ENCODE peak calls at places on chromosomes 12 and 14, in eight cellular contexts. One of them, this sample, is unnamed.
A peak's percentile ranks its signal among the peaks of the same experiment; 100 is the strongest.

GRCh38 chr12:54364413-54364812 is at the start of gene GPR84:
- DNase-seq in WERI-Rb-1: no peak
- DNase-seq in Karpas-422: no peak
- DNase-seq in endothelial cell: no peak
- DNase-seq in posterior vena cava: no peak
- DNase-seq in neural crest cell: no peak
- DNase-seq in neuronal stem cell: no peak
- DNase-seq in NCI-H1092: no peak
- DNase-seq in this sample: no peak

GRCh38 chr12:124396544-124397398 is 101.9 kb downstream of the RFLNA start:
- DNase-seq in WERI-Rb-1: no peak
- DNase-seq in Karpas-422: no peak
- DNase-seq in endothelial cell: no peak
- DNase-seq in posterior vena cava: no peak
- DNase-seq in neural crest cell: no peak
- DNase-seq in neuronal stem cell: no peak
- DNase-seq in NCI-H1092: no peak
- DNase-seq in this sample: no peak

GRCh38 chr12:110249105-110249504 is 31.9 kb upstream of the ATP2A2 start:
- DNase-seq in WERI-Rb-1: peak; percentile 36
- DNase-seq in Karpas-422: no peak
- DNase-seq in endothelial cell: no peak
- DNase-seq in posterior vena cava: no peak
- DNase-seq in neural crest cell: no peak
- DNase-seq in neuronal stem cell: no peak
- DNase-seq in NCI-H1092: no peak
- DNase-seq in this sample: no peak

GRCh38 chr14:89364316-89364715 is 52.7 kb downstream of the FOXN3 start:
- DNase-seq in WERI-Rb-1: no peak
- DNase-seq in Karpas-422: no peak
- DNase-seq in endothelial cell: no peak
- DNase-seq in posterior vena cava: no peak
- DNase-seq in neural crest cell: no peak
- DNase-seq in neuronal stem cell: no peak
- DNase-seq in NCI-H1092: no peak
- DNase-seq in this sample: no peak

GRCh38 chr12:21065845-21066244 is 65.1 kb upstream of the SLCO1B1 start:
- DNase-seq in WERI-Rb-1: peak; percentile 5
- DNase-seq in Karpas-422: peak; percentile 48
- DNase-seq in endothelial cell: peak; percentile 8
- DNase-seq in posterior vena cava: no peak
- DNase-seq in neural crest cell: no peak
- DNase-seq in neuronal stem cell: no peak
- DNase-seq in NCI-H1092: no peak
- DNase-seq in this sample: no peak

GRCh38 chr14:52110441-52111086 is 41.7 kb upstream of the NID2 start:
- DNase-seq in WERI-Rb-1: no peak
- DNase-seq in Karpas-422: no peak
- DNase-seq in endothelial cell: no peak
- DNase-seq in posterior vena cava: no peak
- DNase-seq in neural crest cell: no peak
- DNase-seq in neuronal stem cell: no peak
- DNase-seq in NCI-H1092: no peak
- DNase-seq in this sample: no peak

GRCh38 chr12:2137707-2138106 is 84.9 kb downstream of the CACNA1C start:
- DNase-seq in WERI-Rb-1: no peak
- DNase-seq in Karpas-422: no peak
- DNase-seq in endothelial cell: no peak
- DNase-seq in posterior vena cava: no peak
- DNase-seq in neural crest cell: no peak
- DNase-seq in neuronal stem cell: no peak
- DNase-seq in NCI-H1092: no peak
- DNase-seq in this sample: no peak

GRCh38 chr12:57621497-57622292 is 10.5 kb downstream of the ARHGEF25 start:
- DNase-seq in WERI-Rb-1: peak; percentile 71
- DNase-seq in Karpas-422: peak; percentile 65
- DNase-seq in endothelial cell: peak; percentile 83
- DNase-seq in posterior vena cava: no peak
- DNase-seq in neural crest cell: peak; percentile 81
- DNase-seq in neuronal stem cell: no peak
- DNase-seq in NCI-H1092: peak; percentile 30
- DNase-seq in this sample: peak; percentile 92

GRCh38 chr14:91078095-91078737 is 17.8 kb upstream of the RPS6KA5 start:
- DNase-seq in WERI-Rb-1: no peak
- DNase-seq in Karpas-422: no peak
- DNase-seq in endothelial cell: no peak
- DNase-seq in posterior vena cava: no peak
- DNase-seq in neural crest cell: no peak
- DNase-seq in neuronal stem cell: no peak
- DNase-seq in NCI-H1092: no peak
- DNase-seq in this sample: no peak

GRCh38 chr14:76718306-76719075 is 42.8 kb upstream of the VASH1 start:
- DNase-seq in WERI-Rb-1: no peak
- DNase-seq in Karpas-422: no peak
- DNase-seq in endothelial cell: no peak
- DNase-seq in posterior vena cava: no peak
- DNase-seq in neural crest cell: no peak
- DNase-seq in neuronal stem cell: no peak
- DNase-seq in NCI-H1092: no peak
- DNase-seq in this sample: no peak

GRCh38 chr14:105665247-105665950 is 139.0 kb downstream of the TMEM121 start:
- DNase-seq in WERI-Rb-1: no peak
- DNase-seq in Karpas-422: no peak
- DNase-seq in endothelial cell: no peak
- DNase-seq in posterior vena cava: no peak
- DNase-seq in neural crest cell: no peak
- DNase-seq in neuronal stem cell: no peak
- DNase-seq in NCI-H1092: no peak
- DNase-seq in this sample: no peak

GRCh38 chr12:90211017-90211416 is 502.4 kb upstream of the ATP2B1 start:
- DNase-seq in WERI-Rb-1: no peak
- DNase-seq in Karpas-422: no peak
- DNase-seq in endothelial cell: no peak
- DNase-seq in posterior vena cava: no peak
- DNase-seq in neural crest cell: no peak
- DNase-seq in neuronal stem cell: no peak
- DNase-seq in NCI-H1092: no peak
- DNase-seq in this sample: no peak

GRCh38 chr12:57545809-57546437 is 1.1 kb downstream of the DCTN2 start:
- DNase-seq in WERI-Rb-1: no peak
- DNase-seq in Karpas-422: peak; percentile 42
- DNase-seq in endothelial cell: no peak
- DNase-seq in posterior vena cava: peak; percentile 64
- DNase-seq in neural crest cell: no peak
- DNase-seq in neuronal stem cell: no peak
- DNase-seq in NCI-H1092: no peak
- DNase-seq in this sample: no peak

GRCh38 chr12:89470741-89471504 is 53.7 kb downstream of the GALNT4 start:
- DNase-seq in WERI-Rb-1: no peak
- DNase-seq in Karpas-422: peak; percentile 87
- DNase-seq in endothelial cell: no peak
- DNase-seq in posterior vena cava: no peak
- DNase-seq in neural crest cell: no peak
- DNase-seq in neuronal stem cell: no peak
- DNase-seq in NCI-H1092: peak; percentile 3
- DNase-seq in this sample: peak; percentile 52

GRCh38 chr12:53530920-53531319 is 23.6 kb upstream of the NPFF start:
- DNase-seq in WERI-Rb-1: no peak
- DNase-seq in Karpas-422: no peak
- DNase-seq in endothelial cell: no peak
- DNase-seq in posterior vena cava: no peak
- DNase-seq in neural crest cell: no peak
- DNase-seq in neuronal stem cell: no peak
- DNase-seq in NCI-H1092: no peak
- DNase-seq in this sample: no peak

GRCh38 chr14:72978856-72979255 is 48.0 kb downstream of the ZFYVE1 start:
- DNase-seq in WERI-Rb-1: no peak
- DNase-seq in Karpas-422: no peak
- DNase-seq in endothelial cell: no peak
- DNase-seq in posterior vena cava: no peak
- DNase-seq in neural crest cell: no peak
- DNase-seq in neuronal stem cell: no peak
- DNase-seq in NCI-H1092: no peak
- DNase-seq in this sample: no peak

GRCh38 chr12:49953146-49953545 is 2.6 kb downstream of the AQP2 start:
- DNase-seq in WERI-Rb-1: no peak
- DNase-seq in Karpas-422: peak; percentile 58
- DNase-seq in endothelial cell: no peak
- DNase-seq in posterior vena cava: peak; percentile 46
- DNase-seq in neural crest cell: no peak
- DNase-seq in neuronal stem cell: no peak
- DNase-seq in NCI-H1092: no peak
- DNase-seq in this sample: no peak

GRCh38 chr14:75823334-75823733 is 158.5 kb downstream of the TGFB3 start:
- DNase-seq in WERI-Rb-1: no peak
- DNase-seq in Karpas-422: no peak
- DNase-seq in endothelial cell: no peak
- DNase-seq in posterior vena cava: no peak
- DNase-seq in neural crest cell: no peak
- DNase-seq in neuronal stem cell: no peak
- DNase-seq in NCI-H1092: no peak
- DNase-seq in this sample: no peak

GRCh38 chr12:48454675-48455074 is 17.7 kb upstream of the ANP32D start:
- DNase-seq in WERI-Rb-1: no peak
- DNase-seq in Karpas-422: peak; percentile 61
- DNase-seq in endothelial cell: no peak
- DNase-seq in posterior vena cava: no peak
- DNase-seq in neural crest cell: no peak
- DNase-seq in neuronal stem cell: no peak
- DNase-seq in NCI-H1092: no peak
- DNase-seq in this sample: peak; percentile 40

GRCh38 chr12:155646-156045 is 58.3 kb downstream of the SLC6A12 start:
- DNase-seq in WERI-Rb-1: no peak
- DNase-seq in Karpas-422: no peak
- DNase-seq in endothelial cell: no peak
- DNase-seq in posterior vena cava: no peak
- DNase-seq in neural crest cell: no peak
- DNase-seq in neuronal stem cell: no peak
- DNase-seq in NCI-H1092: no peak
- DNase-seq in this sample: no peak

GRCh38 chr12:54214553-54215374 is 26.0 kb upstream of the SMUG1 start:
- DNase-seq in WERI-Rb-1: peak; percentile 96
- DNase-seq in Karpas-422: peak; percentile 96
- DNase-seq in endothelial cell: peak; percentile 98
- DNase-seq in posterior vena cava: peak; percentile 96
- DNase-seq in neural crest cell: peak; percentile 97
- DNase-seq in neuronal stem cell: peak; percentile 90
- DNase-seq in NCI-H1092: peak; percentile 95
- DNase-seq in this sample: peak; percentile 94

GRCh38 chr14:68089146-68089715 is 269.7 kb downstream of the RAD51B start:
- DNase-seq in WERI-Rb-1: no peak
- DNase-seq in Karpas-422: no peak
- DNase-seq in endothelial cell: no peak
- DNase-seq in posterior vena cava: no peak
- DNase-seq in neural crest cell: no peak
- DNase-seq in neuronal stem cell: no peak
- DNase-seq in NCI-H1092: peak; percentile 99
- DNase-seq in this sample: no peak

GRCh38 chr12:132030367-132031038 is 80.8 kb downstream of the EP400 start:
- DNase-seq in WERI-Rb-1: no peak
- DNase-seq in Karpas-422: no peak
- DNase-seq in endothelial cell: no peak
- DNase-seq in posterior vena cava: no peak
- DNase-seq in neural crest cell: no peak
- DNase-seq in neuronal stem cell: no peak
- DNase-seq in NCI-H1092: no peak
- DNase-seq in this sample: no peak

GRCh38 chr12:54173066-54173726 is 15.6 kb downstream of the SMUG1 start:
- DNase-seq in WERI-Rb-1: peak; percentile 73
- DNase-seq in Karpas-422: no peak
- DNase-seq in endothelial cell: peak; percentile 34
- DNase-seq in posterior vena cava: no peak
- DNase-seq in neural crest cell: peak; percentile 22
- DNase-seq in neuronal stem cell: no peak
- DNase-seq in NCI-H1092: peak; percentile 88
- DNase-seq in this sample: peak; percentile 82

GRCh38 chr14:31902002-31902401 is 175.1 kb upstream of the ARHGAP5 start:
- DNase-seq in WERI-Rb-1: no peak
- DNase-seq in Karpas-422: no peak
- DNase-seq in endothelial cell: no peak
- DNase-seq in posterior vena cava: no peak
- DNase-seq in neural crest cell: no peak
- DNase-seq in neuronal stem cell: no peak
- DNase-seq in NCI-H1092: no peak
- DNase-seq in this sample: no peak

GRCh38 chr12:52606581-52607241 is 5.4 kb upstream of the KRT72 start:
- DNase-seq in WERI-Rb-1: no peak
- DNase-seq in Karpas-422: no peak
- DNase-seq in endothelial cell: no peak
- DNase-seq in posterior vena cava: no peak
- DNase-seq in neural crest cell: no peak
- DNase-seq in neuronal stem cell: no peak
- DNase-seq in NCI-H1092: no peak
- DNase-seq in this sample: no peak

GRCh38 chr14:105187116-105187515 is 6.0 kb upstream of the NUDT14 start:
- DNase-seq in WERI-Rb-1: no peak
- DNase-seq in Karpas-422: no peak
- DNase-seq in endothelial cell: no peak
- DNase-seq in posterior vena cava: no peak
- DNase-seq in neural crest cell: no peak
- DNase-seq in neuronal stem cell: no peak
- DNase-seq in NCI-H1092: no peak
- DNase-seq in this sample: no peak

GRCh38 chr12:93824514-93825500 is 147.6 kb downstream of the CRADD start:
- DNase-seq in WERI-Rb-1: no peak
- DNase-seq in Karpas-422: no peak
- DNase-seq in endothelial cell: no peak
- DNase-seq in posterior vena cava: no peak
- DNase-seq in neural crest cell: no peak
- DNase-seq in neuronal stem cell: peak; percentile 23
- DNase-seq in NCI-H1092: no peak
- DNase-seq in this sample: no peak

GRCh38 chr14:82757775-82758174 is 1224.1 kb upstream of the SEL1L start:
- DNase-seq in WERI-Rb-1: no peak
- DNase-seq in Karpas-422: no peak
- DNase-seq in endothelial cell: no peak
- DNase-seq in posterior vena cava: no peak
- DNase-seq in neural crest cell: no peak
- DNase-seq in neuronal stem cell: no peak
- DNase-seq in NCI-H1092: no peak
- DNase-seq in this sample: no peak

GRCh38 chr12:3061129-3061857 is 15.9 kb upstream of the TSPAN9 start:
- DNase-seq in WERI-Rb-1: peak; percentile 75
- DNase-seq in Karpas-422: no peak
- DNase-seq in endothelial cell: no peak
- DNase-seq in posterior vena cava: no peak
- DNase-seq in neural crest cell: no peak
- DNase-seq in neuronal stem cell: no peak
- DNase-seq in NCI-H1092: no peak
- DNase-seq in this sample: no peak

GRCh38 chr12:82361461-82361915 is 3.2 kb downstream of the METTL25 start:
- DNase-seq in WERI-Rb-1: no peak
- DNase-seq in Karpas-422: no peak
- DNase-seq in endothelial cell: no peak
- DNase-seq in posterior vena cava: peak; percentile 70
- DNase-seq in neural crest cell: no peak
- DNase-seq in neuronal stem cell: no peak
- DNase-seq in NCI-H1092: no peak
- DNase-seq in this sample: no peak

GRCh38 chr12:24898606-24899005 is 50.3 kb downstream of the BCAT1 start:
- DNase-seq in WERI-Rb-1: no peak
- DNase-seq in Karpas-422: no peak
- DNase-seq in endothelial cell: no peak
- DNase-seq in posterior vena cava: no peak
- DNase-seq in neural crest cell: no peak
- DNase-seq in neuronal stem cell: no peak
- DNase-seq in NCI-H1092: no peak
- DNase-seq in this sample: no peak

GRCh38 chr12:109763201-109763841 is 49.7 kb downstream of the FAM222A start:
- DNase-seq in WERI-Rb-1: peak; percentile 4
- DNase-seq in Karpas-422: no peak
- DNase-seq in endothelial cell: no peak
- DNase-seq in posterior vena cava: peak; percentile 32
- DNase-seq in neural crest cell: no peak
- DNase-seq in neuronal stem cell: no peak
- DNase-seq in NCI-H1092: no peak
- DNase-seq in this sample: no peak

GRCh38 chr12:102344691-102345090 is 135.7 kb downstream of the IGF1 start:
- DNase-seq in WERI-Rb-1: no peak
- DNase-seq in Karpas-422: no peak
- DNase-seq in endothelial cell: no peak
- DNase-seq in posterior vena cava: no peak
- DNase-seq in neural crest cell: no peak
- DNase-seq in neuronal stem cell: no peak
- DNase-seq in NCI-H1092: no peak
- DNase-seq in this sample: no peak